ENCODE peak calls at places on chromosomes 2 and 18, in four cellular contexts. L, Q, M and I are unnamed samples.

GRCh38 chr2:219352448-219353023 is 20.0 kb upstream of the RESP18 start:
- DNase-seq in Q (peak), L (peak), M (no peak), I (peak)

GRCh38 chr18:75066936-75067335 is 142.0 kb downstream of the PTGR3 start:
- DNase-seq in L (no peak), Q (no peak), M (no peak), I (no peak)

GRCh38 chr18:35917043-35917442 is 55.4 kb upstream of the RMP24 start:
- DNase-seq in L (no peak), M (no peak), Q (no peak), I (peak)

GRCh38 chr2:167127135-167127534 is 238.9 kb downstream of the XIRP2 start:
- DNase-seq in Q (peak), M (no peak), L (no peak), I (peak)

GRCh38 chr2:79936715-79937114 is 367.8 kb downstream of the LRRTM1 start:
- DNase-seq in L (no peak), M (no peak), Q (no peak), I (no peak)

GRCh38 chr2:164542584-164543021 is 78.7 kb downstream of the GRB14 start:
- DNase-seq in M (no peak), Q (peak), L (no peak), I (peak)

GRCh38 chr2:227703280-227703732 is 14.5 kb downstream of the SLC19A3 start:
- DNase-seq in Q (peak), L (no peak), M (no peak), I (peak)

GRCh38 chr18:48452863-48453323 is 43.7 kb upstream of the ZBTB7C start:
- DNase-seq in M (no peak), Q (no peak), L (no peak), I (peak)

GRCh38 chr2:199261221-199261620 is 196.5 kb downstream of the SATB2 start:
- DNase-seq in M (peak), Q (peak), L (no peak), I (peak)

GRCh38 chr2:107529146-107529545 is 297.5 kb upstream of the RGPD4 start:
- DNase-seq in M (no peak), Q (peak), L (no peak), I (no peak)

GRCh38 chr2:191225690-191226089 is 19.5 kb upstream of the MYO1B start:
- DNase-seq in Q (no peak), M (no peak), L (no peak), I (no peak)

GRCh38 chr2:42128731-42129486 is 40.2 kb upstream of the EML4 start:
- DNase-seq in Q (no peak), M (peak), L (peak), I (no peak)

GRCh38 chr2:164891460-164891859 is 49.8 kb upstream of the COBLL1 start:
- DNase-seq in L (no peak), M (no peak), Q (no peak), I (no peak)

GRCh38 chr18:41043876-41044275 is 911.2 kb upstream of the PIK3C3 start:
- DNase-seq in M (no peak), Q (no peak), L (no peak), I (no peak)

GRCh38 chr2:109196081-109196875 is 67.3 kb downstream of the SH3RF3 start:
- DNase-seq in L (no peak), M (no peak), Q (no peak), I (no peak)

GRCh38 chr2:133884739-133885381 is 316.6 kb upstream of the NCKAP5 start:
- DNase-seq in M (no peak), Q (peak), L (peak), I (peak)

GRCh38 chr2:134347756-134348155 is 93.9 kb downstream of the MGAT5 start:
- DNase-seq in L (no peak), M (no peak), Q (no peak), I (no peak)

GRCh38 chr2:105328281-105329196 is 996 bp downstream of the TGFBRAP1 start:
- DNase-seq in M (no peak), L (no peak), Q (peak), I (peak)

GRCh38 chr2:242027676-242028450 is 158.3 kb downstream of the RTP5 start:
- DNase-seq in L (no peak), M (no peak), Q (no peak), I (no peak)

GRCh38 chr2:104862061-104862941 is 8.4 kb downstream of the POU3F3 start:
- DNase-seq in Q (no peak), L (no peak), M (no peak), I (no peak)

GRCh38 chr2:217919204-217919603 is 83.6 kb downstream of the TNS1 start:
- DNase-seq in L (no peak), Q (no peak), M (no peak), I (no peak)

GRCh38 chr2:118992740-118993391 is 50.9 kb downstream of the MARCO start:
- DNase-seq in L (no peak), Q (no peak), M (no peak), I (peak)

GRCh38 chr2:23361185-23361584 is 23.8 kb upstream of the KLHL29 start:
- DNase-seq in Q (no peak), M (no peak), L (no peak), I (no peak)

GRCh38 chr2:20027715-20028434 is 15.4 kb upstream of the MATN3 start:
- DNase-seq in L (no peak), Q (peak), M (no peak), I (no peak)

GRCh38 chr18:43587538-43588153 is 310.4 kb upstream of the SYT4 start:
- DNase-seq in L (peak), Q (peak), M (no peak), I (peak)

GRCh38 chr2:195257979-195258378 is 399.0 kb upstream of the SLC39A10 start:
- DNase-seq in Q (no peak), L (no peak), M (no peak), I (no peak)

GRCh38 chr2:207503234-207503633 is 26.5 kb upstream of the CREB1 start:
- DNase-seq in L (peak), Q (peak), M (no peak), I (no peak)

GRCh38 chr2:42923632-42924425 is 131.4 kb upstream of the HAAO start:
- DNase-seq in L (no peak), Q (peak), M (no peak), I (peak)

GRCh38 chr2:69601179-69601612 is 42.3 kb downstream of the AAK1 start:
- DNase-seq in Q (peak), L (no peak), M (peak), I (peak)

GRCh38 chr2:210007895-210008294 is 5.5 kb downstream of the RPE start:
- DNase-seq in Q (no peak), M (no peak), L (no peak), I (peak)

GRCh38 chr2:168155680-168156079 is 91.7 kb downstream of the STK39 start:
- DNase-seq in M (no peak), Q (no peak), L (no peak), I (no peak)

GRCh38 chr18:14097761-14098160 is 34.5 kb downstream of the ZNF519 start:
- DNase-seq in L (no peak), M (no peak), Q (no peak), I (no peak)

GRCh38 chr2:38806407-38807071 is 28.5 kb downstream of the GEMIN6 start:
- DNase-seq in Q (no peak), M (no peak), L (no peak), I (no peak)

GRCh38 chr2:208545398-208546042 is 138.9 kb downstream of the PTH2R start:
- DNase-seq in Q (no peak), L (no peak), M (no peak), I (no peak)

GRCh38 chr2:113142290-113142689 is 14.9 kb downstream of the IL1RN start:
- DNase-seq in Q (no peak), M (no peak), L (no peak), I (no peak)

GRCh38 chr2:39099820-39100728 is 20.8 kb downstream of the SOS1 start:
- DNase-seq in Q (peak), L (no peak), M (no peak), I (peak)

DNA sequence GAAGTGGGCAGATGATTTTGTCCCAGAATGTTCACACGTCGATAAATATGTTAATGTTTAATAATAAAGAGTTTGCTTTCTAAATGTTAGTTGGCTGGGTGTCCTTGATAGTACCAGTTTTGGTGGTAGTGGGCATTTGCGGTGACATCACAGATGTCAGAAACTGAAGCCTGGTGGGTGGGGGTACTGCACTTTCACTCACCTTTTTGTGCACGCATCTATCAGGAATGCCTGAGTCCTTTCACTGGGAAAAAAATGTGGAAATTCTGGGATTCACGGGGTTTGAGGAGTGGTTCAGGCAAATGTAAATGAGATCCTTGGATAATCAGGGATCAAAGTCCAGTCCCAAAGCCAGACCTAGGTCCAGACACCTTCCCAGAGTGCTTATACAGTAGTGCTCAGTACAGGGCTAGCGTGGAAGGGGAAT is 3.2 kb downstream of the EPAS1 start:
- DNase-seq in M (no peak), L (no peak), Q (peak), I (no peak)
- TF ChIP-seq CTCF in M (no peak), L (no peak), Q (no peak), I (no peak)

GRCh38 chr2:54760310-54760709 is 36.8 kb downstream of the EML6 start:
- DNase-seq in Q (no peak), L (no peak), M (no peak), I (no peak)

GRCh38 chr2:54752439-54752838 is 29.0 kb downstream of the EML6 start:
- DNase-seq in M (no peak), Q (no peak), L (no peak), I (no peak)

GRCh38 chr2:54750040-54750439 is 26.6 kb downstream of the EML6 start:
- DNase-seq in L (no peak), M (no peak), Q (no peak), I (no peak)

GRCh38 chr2:54757496-54757895 is 34.0 kb downstream of the EML6 start:
- DNase-seq in M (no peak), Q (peak), L (peak), I (peak)

DNA sequence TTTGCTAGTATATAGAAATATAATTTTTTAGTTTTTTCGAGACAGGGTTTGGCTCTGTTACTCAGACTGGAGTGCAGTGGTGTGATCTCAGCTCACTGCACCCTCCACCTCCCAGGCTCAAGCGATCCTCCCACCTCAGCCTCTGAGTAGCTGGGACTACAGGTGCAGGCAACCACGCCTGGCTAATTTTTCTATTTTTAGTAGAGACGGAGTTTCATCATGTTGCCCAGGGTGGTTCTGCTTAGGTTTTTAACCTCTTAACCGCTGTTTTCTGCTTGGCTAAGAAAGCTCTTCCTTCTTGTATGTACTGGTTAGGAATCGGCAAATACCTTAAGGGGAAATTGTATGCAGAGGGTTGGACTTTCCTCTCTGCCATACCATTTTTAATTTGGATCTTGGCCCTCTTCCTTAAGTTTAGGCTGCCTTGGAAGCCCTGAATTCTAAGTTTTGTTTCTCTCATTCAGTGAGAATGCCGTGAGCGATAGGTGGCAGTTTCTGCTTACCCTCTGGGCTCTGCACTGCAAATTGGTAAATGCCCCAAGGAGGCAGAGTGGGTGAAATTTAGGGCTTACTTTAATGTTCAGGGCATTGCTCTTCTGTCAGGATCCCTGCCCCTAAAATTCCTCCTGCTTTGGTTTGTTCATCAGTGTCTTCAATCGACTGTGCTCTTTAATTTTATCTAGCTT is 32.3 kb downstream of the EML6 start:
- DNase-seq in Q (no peak), L (peak), M (no peak), I (no peak)
- TF ChIP-seq CTCF in Q (no peak), L (peak), M (no peak), I (no peak)

GRCh38 chr18:67451952-67452351 is 64.6 kb downstream of the DSEL start:
- DNase-seq in L (no peak), Q (no peak), M (no peak), I (no peak)

DNA sequence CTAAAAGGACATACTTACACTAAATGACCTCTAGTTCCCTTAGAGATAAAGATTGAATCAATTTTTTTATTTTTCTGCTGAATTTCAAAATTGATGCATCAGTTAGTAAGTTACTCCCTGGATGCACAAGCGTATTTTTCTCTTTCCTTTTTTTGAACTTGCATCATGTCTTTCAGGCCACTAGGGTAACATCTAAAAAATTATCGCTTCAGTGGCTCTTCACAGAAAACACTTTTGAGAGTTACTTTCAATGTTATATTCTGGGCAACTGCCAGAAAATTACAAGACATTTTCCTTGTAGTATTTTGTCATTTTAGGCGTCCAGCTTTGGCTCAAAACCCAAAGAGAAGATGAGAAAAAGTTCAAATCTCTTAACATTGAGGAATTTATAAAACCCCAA is 59.8 kb downstream of the DSEL start:
- DNase-seq in L (no peak), M (no peak), Q (peak), I (no peak)
- TF ChIP-seq CTCF in L (no peak), M (peak), Q (peak), I (no peak)

GRCh38 chr18:58194028-58194427 is 150.0 kb downstream of the NEDD4L start:
- DNase-seq in Q (no peak), L (no peak), M (no peak), I (no peak)
- TF ChIP-seq CTCF in Q (peak), L (peak), M (peak), I (no peak)

GRCh38 chr2:10784719-10785118 is 27.9 kb downstream of the PDIA6 start:
- DNase-seq in L (no peak), Q (no peak), M (no peak), I (no peak)

GRCh38 chr2:10779776-10780490 is 32.7 kb downstream of the PDIA6 start:
- DNase-seq in M (no peak), L (no peak), Q (no peak), I (no peak)

GRCh38 chr2:10780491-10780820 is 32.1 kb downstream of the PDIA6 start:
- DNase-seq in M (no peak), Q (no peak), L (no peak), I (no peak)

GRCh38 chr2:10783421-10783820 is 29.2 kb downstream of the PDIA6 start:
- DNase-seq in Q (no peak), M (no peak), L (no peak), I (peak)

DNA sequence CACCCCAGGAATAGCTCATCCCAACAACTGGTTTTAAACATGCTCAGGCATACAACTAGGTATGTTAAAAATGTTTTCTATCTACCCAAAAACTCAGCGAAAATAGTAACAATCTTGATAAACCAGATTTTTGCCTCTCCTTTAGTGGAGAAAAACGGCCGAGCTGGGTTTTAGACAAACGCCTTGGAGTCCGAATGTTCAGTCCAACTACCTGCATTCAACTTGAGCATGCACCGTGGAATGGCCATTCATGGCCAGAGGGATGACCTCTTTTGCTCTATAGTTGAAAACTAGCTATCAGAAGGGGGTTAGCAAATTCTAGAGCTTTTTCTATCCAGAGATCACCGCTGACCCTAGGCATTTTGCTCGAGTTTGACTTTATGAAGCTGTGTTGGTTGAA is 30.8 kb downstream of the PDIA6 start:
- DNase-seq in L (no peak), M (no peak), Q (no peak), I (no peak)
- TF ChIP-seq CTCF in L (no peak), M (no peak), Q (no peak), I (no peak)

DNA sequence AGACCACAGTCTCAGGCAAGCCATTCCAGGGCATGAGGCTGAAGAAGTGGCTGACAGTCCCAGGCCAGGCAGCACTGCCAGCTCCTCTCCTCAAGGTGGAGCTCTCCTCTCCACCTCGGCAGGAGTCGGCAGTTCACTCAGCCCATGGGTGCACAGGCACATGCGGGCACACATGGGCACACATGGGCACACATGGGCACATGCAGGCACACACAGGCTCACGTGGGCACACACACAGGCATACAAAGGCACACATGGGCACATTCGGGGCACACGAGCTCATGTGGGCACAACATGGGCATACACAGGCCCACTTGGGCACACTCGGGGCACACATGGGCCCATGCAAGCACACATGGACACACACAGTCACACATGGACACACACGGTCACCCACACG is 65.3 kb upstream of the TAF1B start:
- DNase-seq in Q (no peak), M (no peak), L (no peak), I (no peak)
- TF ChIP-seq CTCF in Q (peak), M (peak), L (peak), I (peak)